ENCODE peak calls at places on chromosomes 3 and 15, in nine cellular contexts. F, U, G, J, Q, M, P, X and L are unnamed samples.

GRCh38 chr3:31466016-31466415 is 66.7 kb upstream of the STT3B start:
- DNase-seq in U (peak), Q (no peak), F (no peak), G (no peak), M (peak), J (peak), P (peak), X (peak), L (peak)

GRCh38 chr3:32146669-32147315 is 40.4 kb downstream of the GPD1L start:
- DNase-seq in U (no peak), F (peak), J (no peak), G (no peak), X (no peak), M (no peak), Q (no peak), P (no peak), L (peak)

GRCh38 chr15:89364741-89365450 is 30.3 kb upstream of the POLG start:
- DNase-seq in X (no peak), J (no peak), M (no peak), P (no peak), F (no peak), Q (peak), U (no peak), G (no peak), L (no peak)

GRCh38 chr15:94665687-94666441 is 434.5 kb downstream of the MCTP2 start:
- DNase-seq in U (no peak), M (no peak), G (no peak), Q (no peak), X (no peak), J (no peak), F (no peak), P (no peak), L (no peak)

GRCh38 chr3:48432411-48433371 is 2.8 kb upstream of the PLXNB1 start:
- DNase-seq in M (no peak), Q (peak), F (peak), P (no peak), X (no peak), U (peak), J (no peak), G (no peak), L (no peak)

GRCh38 chr15:80265021-80265420 is 13.0 kb upstream of the CTXND1 start:
- DNase-seq in X (no peak), Q (no peak), U (no peak), G (no peak), J (no peak), P (peak), F (peak), M (no peak), L (peak)

GRCh38 chr3:118987466-118987865 is 47.2 kb downstream of the IGSF11 start:
- DNase-seq in F (no peak), G (no peak), X (no peak), M (peak), J (peak), Q (no peak), P (peak), U (peak), L (no peak)

GRCh38 chr3:84772841-84773240 is 185.9 kb upstream of the CADM2 start:
- DNase-seq in G (no peak), U (no peak), F (no peak), P (no peak), X (no peak), M (no peak), Q (no peak), J (no peak), L (peak)

GRCh38 chr15:56835598-56836275 is 82.7 kb upstream of the TCF12 start:
- DNase-seq in G (no peak), Q (no peak), X (no peak), U (no peak), F (no peak), P (peak), M (peak), J (no peak), L (no peak)

GRCh38 chr15:62769604-62770003 is 272.9 kb upstream of the TPM1 start:
- DNase-seq in Q (no peak), G (no peak), U (peak), F (peak), X (peak), J (peak), P (peak), M (no peak), L (peak)

GRCh38 chr15:79769081-79769481 is 127.7 kb downstream of the MTHFS start:
- DNase-seq in Q (no peak), M (peak), J (no peak), U (peak), X (no peak), P (peak), G (no peak), F (peak), L (peak)

GRCh38 chr3:25033407-25034029 is 394.5 kb upstream of the RARB start:
- DNase-seq in F (peak), G (no peak), J (no peak), M (peak), P (peak), U (peak), X (peak), Q (peak), L (peak)

GRCh38 chr3:115989927-115990326 is 366.6 kb downstream of the GAP43 start:
- DNase-seq in P (peak), M (peak), X (peak), F (peak), G (no peak), Q (no peak), J (peak), U (peak), L (no peak)

GRCh38 chr3:108103971-108104797 is 13.4 kb upstream of the CD47 start:
- DNase-seq in J (peak), F (no peak), U (peak), M (no peak), Q (no peak), G (no peak), X (no peak), P (peak), L (peak)

DNA sequence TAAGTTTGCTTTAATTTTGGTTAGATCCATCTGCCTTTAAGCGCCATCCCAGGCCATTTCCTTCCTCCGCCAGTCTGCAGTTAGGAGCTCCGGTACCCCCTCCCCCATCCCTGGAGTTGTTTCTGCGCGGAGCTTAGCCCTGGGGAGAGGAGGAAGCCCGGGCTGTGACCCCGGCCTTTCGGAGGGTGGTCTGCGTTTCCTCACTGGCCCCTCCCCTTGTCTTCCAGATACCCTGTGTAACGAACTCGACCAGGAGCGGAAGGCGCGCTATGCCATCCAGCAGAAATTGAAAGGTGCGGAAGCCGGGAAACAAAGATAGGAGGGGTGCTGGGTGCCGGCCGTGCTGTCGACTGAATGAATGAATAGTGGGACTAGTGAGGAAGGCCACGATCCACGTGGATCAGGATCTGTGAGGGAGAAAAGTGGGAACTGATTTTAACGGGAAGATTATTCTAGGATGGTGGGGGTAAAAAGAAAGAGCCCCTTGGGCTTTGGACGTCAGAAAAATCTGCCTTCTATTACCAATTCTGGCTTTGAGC is 6.8 kb downstream of the RNU6-1 start:
- DNase-seq in J (no peak), Q (peak), X (no peak), P (no peak), G (no peak), M (no peak), U (no peak), F (no peak), L (no peak)
- H3K4me3 ChIP-seq in J (peak), Q (peak), X (peak), P (no peak), G (no peak), M (peak), U (no peak), F (no peak), L (no peak)

GRCh38 chr15:64688179-64688578 is 87.2 kb downstream of the RBPMS2 start:
- DNase-seq in J (no peak), M (no peak), P (no peak), Q (no peak), G (no peak), U (no peak), F (no peak), X (no peak), L (no peak)

GRCh38 chr15:64683378-64683777 is 92.0 kb downstream of the RBPMS2 start:
- DNase-seq in X (no peak), G (no peak), P (no peak), U (no peak), J (no peak), Q (no peak), F (no peak), M (no peak), L (no peak)

GRCh38 chr15:64687167-64688085 is 88.0 kb downstream of the RBPMS2 start:
- DNase-seq in F (no peak), M (no peak), X (no peak), J (no peak), Q (no peak), U (no peak), P (no peak), G (no peak), L (no peak)

GRCh38 chr15:64686130-64686735 is 89.2 kb downstream of the RBPMS2 start:
- DNase-seq in G (no peak), X (peak), M (peak), J (peak), U (peak), F (peak), Q (peak), P (peak), L (peak)

GRCh38 chr15:64685230-64685886 is 90.0 kb downstream of the RBPMS2 start:
- DNase-seq in M (no peak), X (no peak), P (no peak), F (no peak), G (no peak), U (no peak), J (no peak), Q (no peak), L (no peak)
- H3K9ac ChIP-seq in M (no peak), X (no peak), P (no peak), F (no peak), G (no peak), U (no peak), J (no peak), Q (no peak), L (no peak)

DNA sequence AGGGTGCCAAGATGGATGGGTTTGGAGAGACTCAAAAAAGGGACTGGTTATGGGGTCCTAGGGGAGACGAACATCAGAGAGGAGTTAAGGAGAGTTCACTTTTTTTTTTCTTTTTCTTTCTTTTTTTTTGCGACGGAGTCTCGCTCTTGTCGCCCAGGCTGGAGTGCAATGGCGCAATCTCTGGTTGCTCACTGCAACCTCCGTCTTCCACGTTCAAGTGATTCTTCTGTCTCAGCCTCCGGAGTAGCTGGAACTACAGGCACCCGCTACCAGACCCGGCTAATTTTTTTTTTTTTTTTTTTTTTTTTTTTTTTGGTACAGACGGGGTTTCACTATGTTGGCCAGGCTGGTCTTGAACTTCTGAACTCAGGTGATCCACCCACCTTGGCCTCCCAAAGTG is 1.2 kb downstream of the SPINT1 start:
- DNase-seq in M (no peak), X (no peak), F (no peak), G (no peak), P (no peak), Q (no peak), J (no peak), U (no peak), L (no peak)
- H3K4me3 ChIP-seq in M (peak), X (peak), F (peak), G (peak), P (peak), Q (peak), J (peak), U (no peak), L (peak)

DNA sequence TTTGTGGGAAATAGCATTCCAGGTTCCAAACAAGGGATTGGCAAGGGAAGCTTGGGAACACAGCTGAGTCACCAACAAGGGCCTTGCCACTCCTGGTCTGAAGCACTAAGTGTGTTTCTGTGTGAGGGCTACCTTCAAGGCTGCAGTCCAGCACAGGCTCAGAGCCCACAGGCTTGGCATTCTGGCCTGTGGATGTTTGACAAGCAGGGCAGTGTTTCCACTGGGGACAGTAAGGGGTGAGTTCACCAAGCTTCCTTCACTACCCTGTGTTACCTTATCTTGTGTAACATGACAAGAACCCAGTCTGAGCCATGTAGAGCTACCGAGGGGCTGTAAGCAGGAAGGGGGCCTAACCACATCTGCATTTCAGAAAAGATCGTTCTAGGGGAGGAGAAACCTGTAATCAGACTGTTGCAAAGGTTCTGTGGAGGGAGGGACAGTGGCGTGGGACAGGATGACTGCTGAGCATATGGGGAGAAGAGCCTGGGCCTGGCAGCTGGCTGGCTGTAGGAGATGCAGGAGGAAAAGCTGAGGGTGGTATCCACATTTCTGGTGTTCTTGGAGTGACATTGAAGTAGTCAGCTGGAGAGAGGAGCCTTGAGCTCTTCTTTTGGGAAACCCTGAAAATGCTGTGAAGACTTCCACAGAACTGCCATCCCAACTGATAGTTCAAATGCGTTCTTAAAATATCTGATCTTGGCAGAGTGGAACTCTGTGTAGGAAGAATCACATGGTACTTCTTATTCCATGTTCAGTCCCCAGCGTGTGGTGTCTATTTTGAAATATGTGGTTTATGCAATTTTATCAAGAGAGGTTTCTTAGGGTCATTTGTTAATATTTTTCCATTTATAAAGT is 61.3 kb downstream of the CTDSPL start:
- DNase-seq in X (peak), M (peak), F (no peak), J (peak), Q (no peak), G (no peak), U (peak), P (peak), L (peak)
- H3K9ac ChIP-seq in X (peak), M (peak), F (no peak), J (no peak), Q (no peak), G (no peak), U (no peak), P (peak), L (no peak)

DNA sequence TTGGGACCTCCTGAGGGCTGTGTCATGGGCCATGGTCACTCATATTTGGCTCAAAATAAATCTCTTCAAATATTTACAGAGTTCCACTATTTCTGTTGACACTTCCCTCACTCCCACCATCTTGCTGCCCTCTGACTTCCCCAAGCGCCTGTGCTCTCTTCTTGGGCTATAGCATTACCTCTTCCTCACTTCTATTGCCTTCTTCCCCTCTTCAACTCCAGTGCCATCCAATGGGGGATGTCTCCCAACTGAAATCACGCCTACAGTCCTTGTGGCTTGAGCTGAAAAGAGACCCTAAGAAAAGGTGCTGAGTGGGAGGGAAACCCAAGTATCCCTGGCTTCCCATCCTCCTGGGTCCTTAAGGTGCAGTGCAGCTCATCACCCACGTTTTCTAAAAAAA is 21.8 kb downstream of the UMPS start:
- DNase-seq in Q (no peak), M (no peak), G (no peak), X (no peak), J (no peak), P (no peak), U (no peak), F (no peak), L (no peak)
- H3K4me3 ChIP-seq in Q (no peak), M (no peak), G (no peak), X (no peak), J (no peak), P (no peak), U (no peak), F (no peak), L (no peak)